ENCODE peak calls at places on chromosomes 4 and X, in six cellular contexts. D, A, N, Y, M and T are unnamed samples.

GRCh38 chr4:105194328-105195231 is 47.9 kb downstream of the TET2 start:
- DNase-seq in A (no peak), M (no peak), D (peak; percentile 79), Y (peak; percentile 78), N (no peak), T (no peak)

GRCh38 chr4:189763573-189763972 is 177.1 kb upstream of the FRG1 start:
- DNase-seq in D (no peak), M (no peak), Y (no peak), N (no peak), A (no peak), T (no peak)

GRCh38 chr4:56821394-56822263 is at the start of gene SPINK2:
- DNase-seq in D (peak; percentile 35), Y (no peak), A (peak; percentile 60), M (peak; percentile 63), N (peak; percentile 47), T (peak; percentile 74)

GRCh38 chr4:85393201-85393600 is 81.7 kb upstream of the ARHGAP24 start:
- DNase-seq in M (no peak), N (no peak), A (no peak), Y (no peak), D (no peak), T (no peak)

GRCh38 chrX:41923925-41924693 is 755 bp upstream of the CASK start:
- DNase-seq in A (peak; percentile 6), M (peak; percentile 23), D (peak; percentile 74), Y (peak; percentile 27), N (no peak), T (peak; percentile 19)

GRCh38 chr4:37680089-37680488 is 6.1 kb downstream of the RELL1 start:
- DNase-seq in Y (no peak), A (no peak), D (no peak), M (no peak), N (no peak), T (no peak)

GRCh38 chr4:86891785-86892638 is at the start of gene C4orf36:
- DNase-seq in M (no peak), N (peak; percentile 65), Y (peak; percentile 34), D (peak; percentile 87), A (no peak), T (peak; percentile 24)

GRCh38 chrX:23592741-23593140 is 74.6 kb upstream of the PRDX4 start:
- DNase-seq in N (no peak), M (no peak), Y (no peak), D (no peak), A (no peak), T (no peak)

GRCh38 chrX:72254835-72255234 is 16.0 kb upstream of the ERCC6L start:
- DNase-seq in A (no peak), N (no peak), Y (no peak), M (no peak), D (no peak), T (no peak)

GRCh38 chr4:54322817-54323417 is 93.8 kb downstream of the PDGFRA start:
- DNase-seq in M (peak; percentile 13), Y (peak; percentile 57), A (no peak), N (peak; percentile 51), D (peak; percentile 58), T (peak; percentile 44)

GRCh38 chr4:153258750-153259149 is 54.5 kb downstream of the TRIM2 start:
- DNase-seq in D (no peak), M (no peak), Y (no peak), A (no peak), N (no peak), T (no peak)

GRCh38 chr4:8331567-8331955 is 62.0 kb downstream of the HTRA3 start:
- DNase-seq in A (no peak), D (no peak), M (no peak), N (peak; percentile 32), Y (no peak), T (no peak)

GRCh38 chr4:57342406-57342805 is 232.2 kb upstream of the IGFBP7 start:
- DNase-seq in N (no peak), D (peak; percentile 46), A (no peak), Y (peak; percentile 14), M (no peak), T (no peak)

GRCh38 chrX:136214551-136214950 is 36.6 kb downstream of the MAP7D3 start:
- DNase-seq in Y (peak; percentile 89), N (no peak), D (peak; percentile 42), M (no peak), A (no peak), T (no peak)

GRCh38 chr4:110620352-110621327 is 2.2 kb downstream of the PITX2 start:
- DNase-seq in M (no peak), A (no peak), N (peak; percentile 37), Y (peak; percentile 80), D (no peak), T (no peak)

GRCh38 chr4:67198757-67199156 is 346.5 kb downstream of the CENPC start:
- DNase-seq in Y (peak; percentile 38), M (no peak), A (no peak), N (no peak), D (peak; percentile 74), T (no peak)

GRCh38 chrX:49166914-49167739 is 4.6 kb downstream of the MAGIX start:
- DNase-seq in D (peak; percentile 69), A (peak; percentile 54), M (peak; percentile 77), N (peak; percentile 85), Y (peak; percentile 64), T (peak; percentile 49)